ENCODE peak calls at places on chromosomes 1 and 21, in nine cellular contexts. D is lower lobe of right lung; S is testis; J is CD8-positive, alpha-beta T cell; V is left ventricle myocardium inferior; C is upper lobe of right lung; T is foreskin fibroblast; B is AG09309; Z is neuronal stem cell. X is an unnamed sample.

GRCh38 chr1:85237613-85238012 is 21.8 kb downstream of the C1orf52 start:
- DNase-seq in D (no peak), S (no peak), J (no peak), V (no peak), C (no peak), T (no peak), B (no peak), Z (no peak), X (no peak)

GRCh38 chr1:207309775-207310273 is 11.7 kb upstream of the CD55 start:
- DNase-seq in D (no peak), S (peak; percentile 36), J (no peak), V (no peak), C (no peak), T (peak; percentile 74), B (no peak), Z (no peak), X (no peak)

GRCh38 chr1:160681067-160681890 is 30.3 kb downstream of the CD48 start:
- DNase-seq in D (peak; percentile 85), S (peak; percentile 93), J (peak; percentile 92), V (peak; percentile 48), C (peak; percentile 85), T (peak; percentile 2), B (no peak), Z (peak; percentile 84), X (peak; percentile 75)

GRCh38 chr1:28087614-28088167 is 719 bp downstream of the EYA3 start:
- DNase-seq in D (no peak), S (peak; percentile 28), J (peak; percentile 43), V (no peak), C (no peak), T (peak; percentile 47), B (no peak), Z (no peak), X (no peak)

GRCh38 chr1:35929730-35930592 is 944 bp upstream of the AGO3 start:
- DNase-seq in D (peak; percentile 53), S (peak; percentile 78), J (peak; percentile 66), V (peak; percentile 53), C (peak; percentile 69), T (peak; percentile 74), B (no peak), Z (peak; percentile 9), X (peak; percentile 28)

GRCh38 chr1:2231667-2232254 is 3.6 kb downstream of the SKI start:
- DNase-seq in D (peak; percentile 94), S (peak; percentile 84), J (peak; percentile 88), V (peak; percentile 82), C (peak; percentile 96), T (peak; percentile 93), B (peak; percentile 42), Z (no peak), X (no peak)

GRCh38 chr1:91746728-91747338 is 139.1 kb downstream of the TGFBR3 start:
- DNase-seq in D (no peak), S (no peak), J (no peak), V (no peak), C (no peak), T (no peak), B (no peak), Z (no peak), X (no peak)

GRCh38 chr1:239819075-239819474 is 272.6 kb upstream of the FMN2 start:
- DNase-seq in D (no peak), S (no peak), J (no peak), V (no peak), C (no peak), T (no peak), B (no peak), Z (no peak), X (no peak)

GRCh38 chr1:231694081-231694443 is 67.5 kb downstream of the DISC1 start:
- DNase-seq in D (no peak), S (no peak), J (no peak), V (peak; percentile 56), C (no peak), T (peak; percentile 29), B (no peak), Z (no peak), X (no peak)

GRCh38 chr21:15208787-15209186 is 144.0 kb upstream of the NRIP1 start:
- DNase-seq in D (no peak), S (no peak), J (no peak), V (no peak), C (no peak), T (peak; percentile 4), B (no peak), Z (no peak), X (no peak)

GRCh38 chr1:180231506-180232420 is 1.7 kb downstream of the LHX4 start:
- DNase-seq in D (no peak), S (peak; percentile 55), J (no peak), V (no peak), C (no peak), T (peak; percentile 65), B (no peak), Z (no peak), X (peak; percentile 63)

GRCh38 chr1:156433602-156434001 is 64.6 kb downstream of the RHBG start:
- DNase-seq in D (no peak), S (no peak), J (no peak), V (no peak), C (no peak), T (no peak), B (no peak), Z (no peak), X (no peak)

DNA sequence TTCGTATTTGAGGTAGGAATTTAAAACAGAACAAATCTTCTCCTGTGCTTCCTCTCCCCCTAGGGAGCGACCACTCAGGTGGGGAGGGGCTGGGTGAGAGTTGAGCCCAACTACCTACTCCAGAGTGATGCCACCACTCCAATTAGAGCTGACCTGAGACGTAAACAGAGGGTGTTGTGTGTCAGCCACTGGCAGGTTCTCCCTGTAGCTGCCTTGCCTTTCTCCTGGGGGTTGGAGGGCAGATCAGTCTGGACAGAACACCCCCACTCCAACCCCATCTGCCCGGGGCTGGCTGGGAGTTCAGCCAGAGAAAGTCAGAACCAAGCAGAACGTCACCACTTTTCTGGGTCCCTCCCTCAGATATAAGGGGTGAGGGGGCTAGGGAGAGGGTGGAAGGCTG is 2.0 kb downstream of the HPDL start:
- DNase-seq in D (no peak), S (no peak), J (no peak), V (no peak), C (no peak), T (no peak), B (no peak), Z (no peak), X (no peak)
- H3K4me3 ChIP-seq in D (no peak overlapping the region), S (no peak overlapping the region), J (no peak overlapping the region), V (no peak overlapping the region), C (no peak overlapping the region), T (no peak overlapping the region), B (no peak overlapping the region), Z (no peak overlapping the region), X (no peak overlapping the region)

GRCh38 chr1:60637651-60638050 is 444.7 kb upstream of the NFIA start:
- DNase-seq in D (no peak), S (no peak), J (no peak), V (no peak), C (no peak), T (no peak), B (no peak), Z (no peak), X (no peak)

GRCh38 chr1:60634106-60634505 is 448.3 kb upstream of the NFIA start:
- DNase-seq in D (no peak), S (no peak), J (no peak), V (no peak), C (no peak), T (no peak), B (no peak), Z (no peak), X (no peak)

GRCh38 chr1:60639287-60639686 is 443.1 kb upstream of the NFIA start:
- DNase-seq in D (no peak), S (no peak), J (no peak), V (no peak), C (no peak), T (no peak), B (no peak), Z (no peak), X (no peak)
- H3K4me3 ChIP-seq in D (no peak overlapping the region), S (no peak overlapping the region), J (no peak overlapping the region), V (no peak overlapping the region), C (no peak overlapping the region), T (no peak overlapping the region), B (no peak overlapping the region), Z (no peak overlapping the region), X (no peak overlapping the region)

GRCh38 chr21:38494254-38494648 is 4.0 kb downstream of the ERG start:
- DNase-seq in D (no peak), S (no peak), J (no peak), V (no peak), C (no peak), T (no peak), B (no peak), Z (no peak), X (no peak)

GRCh38 chr21:38496224-38496623 is 2.1 kb downstream of the ERG start:
- DNase-seq in D (no peak), S (no peak), J (no peak), V (no peak), C (no peak), T (no peak), B (no peak), Z (no peak), X (no peak)

GRCh38 chr21:38495242-38495641 is 3.0 kb downstream of the ERG start:
- DNase-seq in D (no peak), S (no peak), J (no peak), V (no peak), C (no peak), T (no peak), B (no peak), Z (no peak), X (no peak)

GRCh38 chr21:38493549-38494253 is 4.6 kb downstream of the ERG start:
- DNase-seq in D (no peak), S (no peak), J (no peak), V (no peak), C (no peak), T (no peak), B (no peak), Z (no peak), X (no peak)

GRCh38 chr21:38494688-38495087 is 3.6 kb downstream of the ERG start:
- DNase-seq in D (no peak), S (no peak), J (no peak), V (no peak), C (no peak), T (no peak), B (no peak), Z (no peak), X (no peak)
- H3K4me3 ChIP-seq in D (peak overlapping the region; percentile 54), S (no peak overlapping the region), J (no peak overlapping the region), V (peak overlapping the region; percentile 66), C (peak overlapping the region; percentile 52), T (no peak overlapping the region), B (no peak overlapping the region), Z (no peak overlapping the region), X (no peak overlapping the region)

GRCh38 chr21:42747267-42747701 is 93.9 kb downstream of the PDE9A start:
- DNase-seq in D (no peak), S (no peak), J (no peak), V (no peak), C (peak; percentile 66), T (no peak), B (no peak), Z (peak; percentile 17), X (no peak)

GRCh38 chr21:42746240-42746592 is 92.8 kb downstream of the PDE9A start:
- DNase-seq in D (no peak), S (no peak), J (no peak), V (no peak), C (peak; percentile 59), T (no peak), B (no peak), Z (no peak), X (no peak)

GRCh38 chr21:42747746-42748351 is 94.4 kb downstream of the PDE9A start:
- DNase-seq in D (no peak), S (no peak), J (no peak), V (no peak), C (peak; percentile 44), T (no peak), B (no peak), Z (no peak), X (no peak)

GRCh38 chr21:42745511-42746239 is 92.3 kb downstream of the PDE9A start:
- DNase-seq in D (no peak), S (no peak), J (no peak), V (no peak), C (peak; percentile 47), T (no peak), B (no peak), Z (no peak), X (no peak)

GRCh38 chr21:42746593-42747266 is 93.3 kb downstream of the PDE9A start:
- DNase-seq in D (peak; percentile 85), S (no peak), J (peak; percentile 79), V (peak; percentile 46), C (peak; percentile 86), T (no peak), B (no peak), Z (no peak), X (no peak)
- H3K4me3 ChIP-seq in D (no peak overlapping the region), S (no peak overlapping the region), J (peak overlapping the region; percentile 12), V (no peak overlapping the region), C (no peak overlapping the region), T (no peak overlapping the region), B (no peak overlapping the region), Z (no peak overlapping the region), X (no peak overlapping the region)

X was measured in Jurkat, Clone E6-1.